ENCODE peak calls at places on chromosome 15, in four cellular contexts. L is GM04504, S is NCI-H1092, Y is T47D. I is an unnamed sample.

GRCh38 chr15:42584031-42584765 is 8.8 kb downstream of the STARD9 start:
- DNase-seq in L (no peak), S (no peak), Y (no peak), I (no peak)

GRCh38 chr15:63046927-63047760 is 4.6 kb downstream of the TPM1 start:
- DNase-seq in L (no peak), S (no peak), Y (no peak), I (no peak)

GRCh38 chr15:63054985-63055384 is 12.4 kb downstream of the TPM1 start:
- DNase-seq in L (no peak), S (no peak), Y (no peak), I (no peak)

GRCh38 chr15:45384700-45385099 is 6.4 kb upstream of the GATM start:
- DNase-seq in L (no peak), S (no peak), Y (no peak), I (no peak)

GRCh38 chr15:87123676-87124382 is 1044.2 kb downstream of the AGBL1 start:
- DNase-seq in L (no peak), S (no peak), Y (peak), I (no peak)

GRCh38 chr15:78681306-78682012 is 40.4 kb upstream of the CHRNB4 start:
- DNase-seq in L (no peak), S (peak), Y (no peak), I (no peak)

GRCh38 chr15:76871930-76872329 is 33.2 kb downstream of the SCAPER start:
- DNase-seq in L (no peak), S (no peak), Y (no peak), I (no peak)

GRCh38 chr15:90598053-90598577 is 68.4 kb downstream of the CRTC3 start:
- DNase-seq in L (no peak), S (no peak), Y (no peak), I (no peak)

GRCh38 chr15:79593119-79593869 is 161.2 kb downstream of the MINAR1 start:
- DNase-seq in L (no peak), S (no peak), Y (peak), I (no peak)

GRCh38 chr15:29223640-29224039 is 46.0 kb downstream of the NSMCE3 start:
- DNase-seq in L (no peak), S (no peak), Y (no peak), I (no peak)

GRCh38 chr15:59948924-59949613 is 55.0 kb upstream of the FOXB1 start:
- DNase-seq in L (no peak), S (no peak), Y (no peak), I (no peak)

GRCh38 chr15:73630796-73631471 is 2.3 kb downstream of the NPTN start:
- DNase-seq in L (no peak), S (no peak), Y (no peak), I (no peak)